ENCODE peak calls at places on chromosomes 4 and X, in four cellular contexts. U is K562, H is HepG2, C is HCT116. J is an unnamed sample.

GRCh38 chrX:37627602-37628001 is 56.1 kb downstream of the LANCL3 start:
- DNase-seq in H (no peak), U (no peak), C (no peak), J (no peak)

GRCh38 chr4:160877087-160877790 is 1286.6 kb downstream of the FSTL5 start:
- DNase-seq in U (no peak), C (no peak), H (peak; percentile 0), J (no peak)

GRCh38 chrX:29172880-29173279 is 585.6 kb downstream of the IL1RAPL1 start:
- DNase-seq in H (no peak), U (no peak), C (no peak), J (no peak)

GRCh38 chr4:8419222-8420041 is 21.1 kb downstream of the ACOX3 start:
- DNase-seq in U (no peak), H (no peak), C (no peak), J (no peak)

GRCh38 chrX:103585421-103586313 is at the start of gene TCEAL4:
- DNase-seq in H (no peak), U (no peak), C (no peak), J (no peak)

GRCh38 chr4:70994069-70994366 is 569 bp downstream of the DCK start:
- DNase-seq in H (peak; percentile 15), U (peak; percentile 51), C (no peak), J (no peak)

GRCh38 chr4:1217366-1217765 is 31.6 kb downstream of the CTBP1 start:
- DNase-seq in U (no peak), H (no peak), C (no peak), J (no peak)

GRCh38 chr4:76792418-76792817 is 105.5 kb downstream of the SOWAHB start:
- DNase-seq in H (no peak), C (no peak), U (no peak), J (no peak)

GRCh38 chrX:102892103-102892502 is 45.0 kb upstream of the RAB40AL start:
- DNase-seq in C (no peak), U (no peak), H (no peak), J (no peak)

GRCh38 chr4:38911257-38911656 is 43.7 kb downstream of the FAM114A1 start:
- DNase-seq in U (no peak), H (no peak), C (no peak), J (no peak)

GRCh38 chr4:53497446-53498069 is 93.7 kb downstream of the LNX1 start:
- DNase-seq in U (no peak), C (no peak), H (peak; percentile 53), J (no peak)

GRCh38 chr4:185803015-185803414 is 9.0 kb downstream of the SORBS2 start:
- DNase-seq in C (no peak), H (no peak), U (no peak), J (no peak)

GRCh38 chr4:2271279-2272025 is 9.5 kb upstream of the MXD4 start:
- DNase-seq in H (no peak), U (no peak), C (no peak), J (no peak)

GRCh38 chrX:320126-320783 is 1.7 kb upstream of the GTPBP6 start:
- DNase-seq in U (no peak), H (no peak), C (no peak), J (no peak)

GRCh38 chr4:139582044-139582443 is 26.0 kb upstream of the SETD7 start:
- DNase-seq in U (no peak), H (no peak), C (no peak), J (no peak)

GRCh38 chr4:185838514-185839203 is 26.7 kb upstream of the SORBS2 start:
- DNase-seq in C (no peak), U (no peak), H (no peak), J (no peak)

GRCh38 chrX:85003655-85004244 is at the start of gene APOOL:
- DNase-seq in C (peak; percentile 78), U (peak; percentile 76), H (peak; percentile 77), J (peak; percentile 72)

GRCh38 chr4:41814565-41814964 is 66.0 kb upstream of the PHOX2B start:
- DNase-seq in C (no peak), U (no peak), H (no peak), J (no peak)

GRCh38 chr4:10079256-10079655 is 37.3 kb downstream of the WDR1 start:
- DNase-seq in H (no peak), C (no peak), U (peak; percentile 6), J (no peak)

GRCh38 chr4:742742-743311 is 37.2 kb downstream of the PCGF3 start:
- DNase-seq in U (peak; percentile 75), H (peak; percentile 30), C (peak; percentile 13), J (no peak)

GRCh38 chrX:69077895-69078455 is 87.3 kb downstream of the PJA1 start:
- DNase-seq in C (no peak), H (no peak), U (no peak), J (no peak)

GRCh38 chr4:107183155-107183774 is 147.2 kb upstream of the DKK2 start:
- DNase-seq in U (peak; percentile 46), C (peak; percentile 55), H (peak; percentile 67), J (peak; percentile 24)

GRCh38 chrX:23662853-23663252 is 4.4 kb upstream of the PRDX4 start:
- DNase-seq in C (no peak), U (no peak), H (no peak), J (no peak)

GRCh38 chrX:148620023-148620422 is 119.6 kb downstream of the AFF2 start:
- DNase-seq in H (no peak), U (no peak), C (no peak), J (no peak)

GRCh38 chr4:182828678-182829025 is 88.5 kb downstream of the DCTD start:
- DNase-seq in H (no peak), U (no peak), C (no peak), J (no peak)

GRCh38 chrX:21940356-21940829 is at the start of gene SMS:
- DNase-seq in C (no peak), U (peak; percentile 89), H (peak; percentile 32), J (no peak)

GRCh38 chrX:40009890-40010289 is 87.9 kb downstream of the BCOR start:
- DNase-seq in C (no peak), H (no peak), U (no peak), J (no peak)

GRCh38 chr4:158316264-158316663 is 106.0 kb downstream of the TMEM144 start:
- DNase-seq in U (no peak), H (no peak), C (no peak), J (no peak)

GRCh38 chrX:46710425-46710824 is 48.5 kb downstream of the SLC9A7 start:
- DNase-seq in U (no peak), H (peak; percentile 0), C (no peak), J (no peak)

DNA sequence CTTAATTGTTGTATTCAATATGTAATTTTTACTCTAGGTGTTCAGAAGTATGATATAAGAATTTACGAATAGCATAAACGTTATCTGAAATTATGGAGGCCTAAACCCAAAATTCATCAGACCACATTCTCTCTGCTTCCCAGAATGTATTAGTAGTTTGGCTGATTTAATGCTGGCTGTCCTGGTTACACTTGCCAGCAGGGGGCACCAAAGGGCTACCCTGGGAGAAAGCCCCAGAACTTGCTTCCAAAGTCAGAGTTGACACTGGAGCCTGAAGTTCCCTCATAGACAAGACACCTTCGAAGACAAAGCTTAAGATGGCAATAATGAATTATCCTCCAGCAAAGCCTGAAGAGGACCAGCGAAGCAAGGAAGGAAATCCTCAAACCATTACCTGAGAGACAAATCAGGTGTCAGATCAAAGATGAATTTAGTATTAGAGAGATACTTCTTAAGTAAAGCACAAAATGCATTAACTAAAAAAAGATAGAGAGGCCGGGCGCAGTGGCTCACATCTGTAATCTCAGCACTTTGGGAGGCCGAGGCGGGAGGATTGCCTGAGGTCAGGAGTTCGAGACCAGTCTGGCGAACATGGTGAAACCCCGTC is 11.3 kb upstream of the ANOS1 start:
- DNase-seq in U (peak; percentile 58), C (no peak), H (peak; percentile 17), J (no peak)
- TF ChIP-seq TCF7L2 in U (no peak), C (no peak), H (no peak), J (no peak)

GRCh38 chr4:74630551-74630950 is 163.8 kb downstream of the BTC start:
- DNase-seq in U (no peak), H (no peak), C (no peak), J (no peak)

GRCh38 chr4:74632634-74633033 is 161.7 kb downstream of the BTC start:
- DNase-seq in C (peak; percentile 95), U (no peak), H (no peak), J (peak; percentile 66)

GRCh38 chr4:74628808-74629616 is 165.3 kb downstream of the BTC start:
- DNase-seq in C (no peak), U (no peak), H (no peak), J (no peak)

GRCh38 chr4:74631988-74632387 is 162.3 kb downstream of the BTC start:
- DNase-seq in U (no peak), H (no peak), C (no peak), J (no peak)

DNA sequence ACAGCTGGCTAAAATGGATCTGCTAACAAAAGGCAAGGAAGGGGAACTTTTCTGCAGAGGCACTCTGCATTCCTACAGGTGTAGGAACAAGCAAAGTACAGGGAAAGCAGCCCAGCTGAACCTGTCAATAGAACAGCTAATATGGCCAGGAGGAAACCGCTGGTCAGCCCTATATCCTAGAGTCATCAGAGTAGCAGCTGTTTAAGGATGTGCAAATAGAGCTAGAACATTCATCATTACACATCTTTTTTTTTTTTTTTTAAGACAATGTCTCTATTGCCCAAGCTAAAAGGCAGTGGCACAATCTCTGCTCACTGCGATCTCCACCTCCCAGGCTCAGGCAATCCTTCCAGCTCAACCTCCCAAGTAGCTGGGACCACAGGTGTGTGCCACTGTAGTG is 163.0 kb downstream of the BTC start:
- DNase-seq in U (no peak), H (no peak), C (no peak), J (no peak)
- TF ChIP-seq TCF7L2 in U (no peak), H (no peak), C (no peak), J (no peak)

GRCh38 chrX:75963774-75964173 is 178.7 kb upstream of the MAGEE2 start:
- DNase-seq in C (no peak), H (no peak), U (peak; percentile 5), J (no peak)

GRCh38 chrX:75968293-75968692 is 183.2 kb upstream of the MAGEE2 start:
- DNase-seq in U (no peak), H (peak; percentile 3), C (peak; percentile 15), J (no peak)
- TF ChIP-seq TCF7L2 in U (no peak), H (no peak), C (no peak), J (no peak)

GRCh38 chr4:177118596-177118995 is 191.1 kb upstream of the NEIL3 start:
- DNase-seq in U (no peak), H (no peak), C (no peak), J (no peak)
- TF ChIP-seq TCF7L2 in U (no peak), H (no peak), C (no peak), J (no peak)

GRCh38 chr4:83644677-83645639 is 109.0 kb downstream of the GPAT3 start:
- DNase-seq in C (peak; percentile 57), U (peak; percentile 64), H (peak; percentile 52), J (peak; percentile 57)

GRCh38 chr4:83643036-83643435 is 107.1 kb downstream of the GPAT3 start:
- DNase-seq in H (no peak), C (no peak), U (no peak), J (no peak)

GRCh38 chr4:83636930-83637329 is 101.0 kb downstream of the GPAT3 start:
- DNase-seq in U (no peak), H (no peak), C (no peak), J (no peak)

GRCh38 chr4:83639849-83640493 is 104.1 kb downstream of the GPAT3 start:
- DNase-seq in U (peak; percentile 67), C (peak; percentile 71), H (peak; percentile 71), J (peak; percentile 51)
- TF ChIP-seq TCF7L2 in U (no peak), C (no peak), H (no peak), J (no peak)

DNA sequence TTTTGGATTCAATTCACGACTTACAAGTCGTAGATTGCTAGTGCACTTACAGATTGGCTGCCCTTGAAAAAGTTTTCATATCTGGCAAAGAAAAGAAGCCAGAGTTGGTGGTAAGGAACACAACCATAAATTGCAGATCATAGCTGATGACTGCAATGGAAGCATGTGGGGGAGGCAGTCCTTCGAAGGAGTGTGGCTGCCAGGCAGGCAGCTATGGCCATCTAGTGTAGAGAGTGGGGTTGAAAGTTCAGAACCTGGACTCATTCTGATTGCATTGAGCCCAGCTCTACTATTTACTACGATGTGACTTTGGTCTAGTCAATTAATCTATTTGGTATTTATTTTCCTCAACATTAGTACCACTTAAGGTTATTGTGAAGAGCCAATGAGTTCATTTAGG is 4.5 kb downstream of the GPM6A start:
- DNase-seq in U (no peak), H (no peak), C (no peak), J (no peak)
- TF ChIP-seq TCF7L2 in U (no peak), H (no peak), C (no peak), J (no peak)

J was measured in Panc1.